ENCODE peak calls at places on chromosome 4, in four cellular contexts. One of them, this sample, is unnamed.

GRCh38 chr4:165874799-165875371 is 1.8 kb downstream of the TLL1 start:
- DNase-seq in H1: peak
- DNase-seq in GM12878: no peak
- DNase-seq in HepG2: no peak
- DNase-seq in this sample: peak

GRCh38 chr4:69858683-69859082 is 1.3 kb downstream of the SULT1E1 start:
- DNase-seq in H1: no peak
- DNase-seq in GM12878: no peak
- DNase-seq in HepG2: no peak
- DNase-seq in this sample: no peak

GRCh38 chr4:78747328-78747946 is 28.7 kb upstream of the BMP2K start:
- DNase-seq in H1: no peak
- DNase-seq in GM12878: no peak
- DNase-seq in HepG2: no peak
- DNase-seq in this sample: no peak

GRCh38 chr4:40340034-40340433 is 4.9 kb downstream of the CHRNA9 start:
- DNase-seq in H1: no peak
- DNase-seq in GM12878: no peak
- DNase-seq in HepG2: no peak
- DNase-seq in this sample: no peak

GRCh38 chr4:150828159-150828558 is 186.9 kb downstream of the LRBA start:
- DNase-seq in H1: no peak
- DNase-seq in GM12878: peak
- DNase-seq in HepG2: no peak
- DNase-seq in this sample: no peak

GRCh38 chr4:24856586-24856985 is 56.3 kb downstream of the CCDC149 start:
- DNase-seq in H1: no peak
- DNase-seq in GM12878: peak
- DNase-seq in HepG2: no peak
- DNase-seq in this sample: no peak

GRCh38 chr4:165505991-165506779 is 127.4 kb downstream of the CPE start:
- DNase-seq in H1: no peak
- DNase-seq in GM12878: no peak
- DNase-seq in HepG2: peak
- DNase-seq in this sample: no peak

GRCh38 chr4:140125374-140125773 is 28.6 kb downstream of the MAML3 start:
- DNase-seq in H1: no peak
- DNase-seq in GM12878: no peak
- DNase-seq in HepG2: no peak
- DNase-seq in this sample: no peak

GRCh38 chr4:164337219-164337944 is 416.5 kb upstream of the SMIM31 start:
- DNase-seq in H1: no peak
- DNase-seq in GM12878: no peak
- DNase-seq in HepG2: no peak
- DNase-seq in this sample: no peak

GRCh38 chr4:40149960-40150385 is 46.9 kb upstream of the RHOH start:
- DNase-seq in H1: peak
- DNase-seq in GM12878: peak
- DNase-seq in HepG2: peak
- DNase-seq in this sample: peak

GRCh38 chr4:73897380-73898136 is 28.4 kb downstream of the CXCL1 start:
- DNase-seq in H1: no peak
- DNase-seq in GM12878: no peak
- DNase-seq in HepG2: no peak
- DNase-seq in this sample: no peak

GRCh38 chr4:176499518-176499917 is 179.8 kb downstream of the SPCS3 start:
- DNase-seq in H1: no peak
- DNase-seq in GM12878: no peak
- DNase-seq in HepG2: no peak
- DNase-seq in this sample: no peak

GRCh38 chr4:188971125-188971524 is 831.9 kb downstream of the TRIML1 start:
- DNase-seq in H1: no peak
- DNase-seq in GM12878: no peak
- DNase-seq in HepG2: no peak
- DNase-seq in this sample: no peak

GRCh38 chr4:106195435-106195950 is 120.5 kb downstream of the TBCK start:
- DNase-seq in H1: no peak
- DNase-seq in GM12878: no peak
- DNase-seq in HepG2: no peak
- DNase-seq in this sample: no peak

GRCh38 chr4:74503580-74503979 is 58.6 kb downstream of the AREG start:
- DNase-seq in H1: no peak
- DNase-seq in GM12878: no peak
- DNase-seq in HepG2: peak
- DNase-seq in this sample: no peak

GRCh38 chr4:176838611-176839411 is 46.1 kb upstream of the VEGFC start:
- DNase-seq in H1: no peak
- DNase-seq in GM12878: no peak
- DNase-seq in HepG2: no peak
- DNase-seq in this sample: no peak

GRCh38 chr4:111879539-111879938 is 265.7 kb upstream of the FAM241A start:
- DNase-seq in H1: no peak
- DNase-seq in GM12878: peak
- DNase-seq in HepG2: no peak
- DNase-seq in this sample: no peak

GRCh38 chr4:158817562-158818370 is 48.9 kb downstream of the FNIP2 start:
- DNase-seq in H1: no peak
- DNase-seq in GM12878: peak
- DNase-seq in HepG2: no peak
- DNase-seq in this sample: no peak

GRCh38 chr4:182704903-182705302 is 212.3 kb downstream of the DCTD start:
- DNase-seq in H1: no peak
- DNase-seq in GM12878: no peak
- DNase-seq in HepG2: no peak
- DNase-seq in this sample: no peak

GRCh38 chr4:15948826-15949225 is 10.3 kb upstream of the FGFBP1 start:
- DNase-seq in H1: no peak
- DNase-seq in GM12878: no peak
- DNase-seq in HepG2: no peak
- DNase-seq in this sample: no peak

GRCh38 chr4:48375651-48376291 is 34.4 kb downstream of the SLAIN2 start:
- DNase-seq in H1: no peak
- DNase-seq in GM12878: no peak
- DNase-seq in HepG2: peak
- DNase-seq in this sample: peak

GRCh38 chr4:106773106-106773905 is 262.8 kb downstream of the DKK2 start:
- DNase-seq in H1: no peak
- DNase-seq in GM12878: no peak
- DNase-seq in HepG2: no peak
- DNase-seq in this sample: no peak

GRCh38 chr4:156606444-156607197 is 365.0 kb downstream of the PDGFC start:
- DNase-seq in H1: no peak
- DNase-seq in GM12878: no peak
- DNase-seq in HepG2: no peak
- DNase-seq in this sample: no peak

GRCh38 chr4:176150283-176150682 is 45.1 kb downstream of the SPATA4 start:
- DNase-seq in H1: no peak
- DNase-seq in GM12878: no peak
- DNase-seq in HepG2: peak
- DNase-seq in this sample: no peak

GRCh38 chr4:125551451-125551850 is 236.7 kb downstream of the FAT4 start:
- DNase-seq in H1: no peak
- DNase-seq in GM12878: no peak
- DNase-seq in HepG2: no peak
- DNase-seq in this sample: no peak

GRCh38 chr4:74682567-74683359 is 111.6 kb downstream of the BTC start:
- DNase-seq in H1: no peak
- DNase-seq in GM12878: no peak
- DNase-seq in HepG2: peak
- DNase-seq in this sample: no peak

GRCh38 chr4:2646386-2647149 is 109.6 kb downstream of the TNIP2 start:
- DNase-seq in H1: no peak
- DNase-seq in GM12878: no peak
- DNase-seq in HepG2: no peak
- DNase-seq in this sample: no peak

GRCh38 chr4:124322234-124322831 is 390.2 kb downstream of the ANKRD50 start:
- DNase-seq in H1: no peak
- DNase-seq in GM12878: no peak
- DNase-seq in HepG2: peak
- DNase-seq in this sample: peak

GRCh38 chr4:2253160-2254084 is 8.5 kb downstream of the MXD4 start:
- DNase-seq in H1: no peak
- DNase-seq in GM12878: no peak
- DNase-seq in HepG2: no peak
- DNase-seq in this sample: no peak

GRCh38 chr4:38455092-38455855 is 208.7 kb upstream of the KLF3 start:
- DNase-seq in H1: no peak
- DNase-seq in GM12878: peak
- DNase-seq in HepG2: no peak
- DNase-seq in this sample: no peak

GRCh38 chr4:155506761-155507160 is 130.0 kb upstream of the MAP9 start:
- DNase-seq in H1: no peak
- DNase-seq in GM12878: no peak
- DNase-seq in HepG2: no peak
- DNase-seq in this sample: no peak

GRCh38 chr4:155672342-155672741 is 5.7 kb downstream of the GUCY1A1 start:
- DNase-seq in H1: no peak
- DNase-seq in GM12878: no peak
- DNase-seq in HepG2: no peak
- DNase-seq in this sample: no peak

GRCh38 chr4:185710487-185710995 is 101.5 kb downstream of the SORBS2 start:
- DNase-seq in H1: no peak
- DNase-seq in GM12878: no peak
- DNase-seq in HepG2: no peak
- DNase-seq in this sample: no peak

GRCh38 chr4:36363024-36363423 is 81.6 kb downstream of the DTHD1 start:
- DNase-seq in H1: no peak
- DNase-seq in GM12878: no peak
- DNase-seq in HepG2: no peak
- DNase-seq in this sample: no peak

GRCh38 chr4:105306158-105306781 is 159.6 kb downstream of the TET2 start:
- DNase-seq in H1: no peak
- DNase-seq in GM12878: peak
- DNase-seq in HepG2: no peak
- DNase-seq in this sample: no peak

GRCh38 chr4:77181737-77182136 is 24.7 kb downstream of the CCNG2 start:
- DNase-seq in H1: no peak
- DNase-seq in GM12878: no peak
- DNase-seq in HepG2: no peak
- DNase-seq in this sample: no peak

GRCh38 chr4:40576651-40577480 is 52.8 kb downstream of the RBM47 start:
- DNase-seq in H1: no peak
- DNase-seq in GM12878: peak
- DNase-seq in HepG2: peak
- DNase-seq in this sample: no peak

GRCh38 chr4:89551191-89551590 is 243.6 kb upstream of the GPRIN3 start:
- DNase-seq in H1: no peak
- DNase-seq in GM12878: no peak
- DNase-seq in HepG2: no peak
- DNase-seq in this sample: no peak
- TF ChIP-seq SP1 in H1: no peak
- TF ChIP-seq SP1 in GM12878: no peak
- TF ChIP-seq SP1 in HepG2: no peak
- TF ChIP-seq SP1 in this sample: no peak

DNA sequence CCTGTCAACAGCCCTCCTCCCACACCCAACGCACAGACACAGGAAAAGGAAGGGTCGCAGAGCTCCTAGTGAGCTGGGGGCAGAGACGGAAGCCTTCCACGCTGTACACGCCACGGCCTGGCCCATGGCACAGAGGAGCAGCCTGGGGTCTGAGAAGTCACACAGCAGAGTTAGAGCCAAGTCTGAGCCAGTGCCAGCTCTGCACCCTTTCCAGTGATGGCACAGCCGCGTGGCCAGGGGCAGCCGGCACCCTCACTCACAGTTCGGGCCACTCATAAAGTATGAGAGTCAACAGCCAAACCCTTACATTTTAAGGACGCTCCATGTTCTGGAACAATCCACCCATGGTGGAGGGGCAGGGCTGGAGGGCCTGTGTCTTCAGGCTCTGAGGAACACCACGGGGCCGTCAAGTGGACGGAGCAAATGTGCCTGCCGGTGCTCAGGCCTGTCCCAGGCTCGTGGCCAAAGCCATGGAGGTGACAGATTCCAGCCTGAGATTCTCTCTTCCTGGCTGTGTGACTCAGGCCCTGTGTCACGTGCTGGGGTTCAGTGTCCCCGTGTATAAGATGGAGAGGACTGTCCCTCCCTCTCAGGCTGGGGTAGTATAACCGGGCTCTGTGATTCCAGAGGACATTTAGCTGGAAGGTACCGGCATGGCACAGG is 91.2 kb downstream of the ABLIM2 start:
- DNase-seq in H1: no peak
- DNase-seq in GM12878: no peak
- DNase-seq in HepG2: no peak
- DNase-seq in this sample: no peak
- TF ChIP-seq SUZ12 in H1: no peak
- TF ChIP-seq SUZ12 in GM12878: no peak
- TF ChIP-seq SUZ12 in HepG2: no peak
- TF ChIP-seq SUZ12 in this sample: no peak

DNA sequence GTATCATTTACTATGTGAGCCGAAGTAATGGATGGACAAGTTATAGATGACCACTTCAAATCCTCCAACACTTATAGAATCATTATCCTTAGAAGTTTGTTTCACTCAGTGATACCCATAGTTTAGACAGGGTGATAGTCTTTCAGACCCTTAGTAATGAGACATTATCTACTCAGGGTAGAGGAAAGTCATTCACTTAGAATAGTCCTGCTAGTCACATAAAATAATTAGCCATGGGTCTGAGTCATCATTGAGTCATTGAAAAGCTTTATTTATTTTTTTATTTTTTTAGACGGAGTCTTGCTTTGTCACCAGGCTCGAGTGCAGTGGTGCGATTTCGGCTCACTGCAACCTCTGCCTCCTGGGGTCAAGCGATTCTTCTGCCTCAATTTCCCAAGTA is 321.7 kb upstream of the FSTL5 start:
- DNase-seq in H1: no peak
- DNase-seq in GM12878: no peak
- DNase-seq in HepG2: no peak
- DNase-seq in this sample: no peak
- TF ChIP-seq SP1 in H1: no peak
- TF ChIP-seq SP1 in GM12878: no peak
- TF ChIP-seq SP1 in HepG2: no peak
- TF ChIP-seq SP1 in this sample: no peak

DNA sequence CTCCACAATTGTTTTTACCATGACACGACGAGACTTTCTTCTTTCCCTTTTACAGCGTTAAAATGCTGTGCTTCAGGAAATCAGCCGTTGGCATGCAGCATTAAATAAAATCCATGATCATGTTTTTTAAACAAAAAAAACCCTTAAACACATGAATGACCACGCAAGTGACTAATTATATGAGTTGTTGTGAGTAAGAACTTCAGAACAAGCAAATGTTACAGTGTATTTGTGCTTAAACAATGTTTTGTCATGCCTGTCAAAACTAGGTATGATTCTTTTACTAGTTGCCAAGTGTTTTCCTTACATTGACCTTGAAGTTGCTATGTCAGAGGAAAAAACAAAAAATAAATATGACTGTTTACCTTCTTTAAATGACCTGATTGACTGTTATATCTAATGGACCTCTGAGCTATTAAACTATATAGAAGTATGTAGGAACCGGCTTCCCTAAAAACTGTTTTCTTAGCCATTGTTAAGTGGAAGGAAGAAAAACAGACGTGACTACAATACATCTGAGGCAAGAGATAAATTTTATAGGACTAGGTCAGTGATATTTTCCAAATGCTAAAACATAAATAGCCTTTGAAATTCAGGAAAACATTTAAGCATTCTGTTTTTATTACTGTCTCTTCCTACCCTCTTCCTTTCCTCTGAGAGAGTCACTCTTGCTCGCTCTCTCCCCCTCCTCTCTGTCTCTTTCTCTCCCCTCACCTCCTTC is 197.1 kb downstream of the PALLD start:
- DNase-seq in H1: no peak
- DNase-seq in GM12878: no peak
- DNase-seq in HepG2: no peak
- DNase-seq in this sample: no peak
- TF ChIP-seq SUZ12 in H1: no peak
- TF ChIP-seq SUZ12 in GM12878: no peak
- TF ChIP-seq SUZ12 in HepG2: no peak
- TF ChIP-seq SUZ12 in this sample: no peak